ENCODE peak calls at places on chromosomes 11 and 22, in nine cellular contexts. Q is spleen, S is fibroblast of pulmonary artery, H is GM20000, D is RWPE1, C is fibroblast of the aortic adventitia, G is kidney, V is Peyer's patch, W is mesothelial cell of epicardium. A is an unnamed sample.

GRCh38 chr11:28110839-28111235 is 2.6 kb downstream of the METTL15 start:
- DNase-seq in Q (no peak), S (no peak), H (no peak), D (no peak), C (peak; percentile 41), G (no peak), V (no peak), W (no peak), A (no peak)

GRCh38 chr11:100639140-100639539 is 47.9 kb upstream of the ARHGAP42 start:
- DNase-seq in Q (no peak), S (peak; percentile 26), H (no peak), D (no peak), C (no peak), G (no peak), V (no peak), W (no peak), A (no peak)

GRCh38 chr22:24953294-24954113 is 988 bp downstream of the KIAA1671 start:
- DNase-seq in Q (no peak), S (no peak), H (peak; percentile 30), D (no peak), C (no peak), G (peak; percentile 83), V (no peak), W (no peak), A (no peak)

GRCh38 chr22:24432059-24432853 is 4.9 kb downstream of the ADORA2A start:
- DNase-seq in Q (peak; percentile 82), S (peak; percentile 75), H (no peak), D (peak; percentile 27), C (peak; percentile 83), G (peak; percentile 91), V (peak; percentile 68), W (peak; percentile 53), A (no peak)

GRCh38 chr11:9688716-9689511 is 25.0 kb downstream of the SWAP70 start:
- DNase-seq in Q (no peak), S (peak; percentile 95), H (peak; percentile 53), D (peak; percentile 47), C (peak; percentile 98), G (no peak), V (peak; percentile 66), W (no peak), A (no peak)

GRCh38 chr11:75558939-75559843 is 2.9 kb upstream of the SERPINH1 start:
- DNase-seq in Q (no peak), S (peak; percentile 93), H (no peak), D (no peak), C (peak; percentile 93), G (no peak), V (peak; percentile 62), W (no peak), A (no peak)

GRCh38 chr22:17483670-17484372 is 79.5 kb upstream of the SLC25A18 start:
- DNase-seq in Q (no peak), S (peak; percentile 17), H (no peak), D (no peak), C (no peak), G (no peak), V (no peak), W (no peak), A (no peak)

GRCh38 chr11:20070459-20070858 is 89.8 kb downstream of the DBX1 start:
- DNase-seq in Q (no peak), S (no peak), H (no peak), D (no peak), C (no peak), G (no peak), V (no peak), W (no peak), A (no peak)

GRCh38 chr11:45684440-45684839 is 19.0 kb upstream of the CHST1 start:
- DNase-seq in Q (peak; percentile 44), S (no peak), H (no peak), D (no peak), C (no peak), G (no peak), V (no peak), W (no peak), A (no peak)

GRCh38 chr11:115333951-115334350 is 170.3 kb downstream of the CADM1 start:
- DNase-seq in Q (no peak), S (no peak), H (no peak), D (no peak), C (no peak), G (no peak), V (no peak), W (no peak), A (no peak)

GRCh38 chr22:40024201-40025061 is 29.7 kb downstream of the FAM83F start:
- DNase-seq in Q (peak; percentile 90), S (peak; percentile 66), H (peak; percentile 88), D (peak; percentile 69), C (peak; percentile 59), G (peak; percentile 85), V (peak; percentile 87), W (peak; percentile 71), A (peak; percentile 57)
- TF ChIP-seq CTCF in Q (peak; percentile 87), S (peak; percentile 94), H (peak; percentile 95), D (peak; percentile 91), C (peak; percentile 90), G (peak; percentile 89), V (peak; percentile 87), W (peak; percentile 58), A (peak; percentile 89)

DNA sequence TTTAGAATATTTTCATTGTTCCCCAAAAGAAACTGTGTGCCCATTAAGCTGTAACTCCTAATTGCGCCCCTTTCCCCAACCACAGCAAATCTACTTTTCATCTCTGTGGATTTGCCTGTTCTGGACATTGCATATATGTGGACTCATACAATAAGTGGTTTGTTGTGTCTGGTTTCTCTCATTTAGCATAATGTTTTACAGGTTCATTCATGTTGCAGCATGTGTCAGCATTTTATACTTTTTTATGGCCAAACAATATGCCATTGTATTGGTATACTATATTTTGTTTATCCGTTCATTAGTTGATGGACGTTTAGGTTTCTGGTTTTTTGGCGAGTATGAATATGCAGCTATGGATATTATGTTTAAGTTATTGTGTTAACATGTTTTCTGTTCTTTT is 23.8 kb downstream of the NUCB2 start:
- DNase-seq in Q (no peak), S (no peak), H (no peak), D (no peak), C (no peak), G (no peak), V (no peak), W (no peak), A (no peak)
- TF ChIP-seq CTCF in Q (no peak), S (no peak), H (no peak), D (no peak), C (no peak), G (no peak), V (no peak), W (no peak), A (no peak)

GRCh38 chr11:103035216-103035615 is 56.7 kb downstream of the DCUN1D5 start:
- DNase-seq in Q (no peak), S (no peak), H (no peak), D (no peak), C (no peak), G (no peak), V (no peak), W (no peak), A (no peak)

GRCh38 chr11:103031834-103032233 is 60.1 kb downstream of the DCUN1D5 start:
- DNase-seq in Q (no peak), S (no peak), H (no peak), D (no peak), C (peak; percentile 53), G (no peak), V (no peak), W (no peak), A (no peak)

GRCh38 chr11:103035656-103036434 is 56.1 kb downstream of the DCUN1D5 start:
- DNase-seq in Q (no peak), S (peak; percentile 89), H (peak; percentile 51), D (peak; percentile 53), C (peak; percentile 85), G (no peak), V (peak; percentile 55), W (no peak), A (no peak)
- TF ChIP-seq CTCF in Q (peak; percentile 74), S (peak; percentile 69), H (peak; percentile 40), D (peak; percentile 58), C (peak; percentile 63), G (peak; percentile 49), V (peak; percentile 87), W (peak; percentile 74), A (peak; percentile 59)

GRCh38 chr11:16191212-16191851 is 165.0 kb downstream of the SOX6 start:
- DNase-seq in Q (no peak), S (no peak), H (peak; percentile 6), D (peak; percentile 3), C (no peak), G (no peak), V (no peak), W (no peak), A (no peak)
- TF ChIP-seq CTCF in Q (no peak), S (no peak), H (peak; percentile 13), D (no peak), C (no peak), G (no peak), V (no peak), W (no peak), A (no peak)

GRCh38 chr11:17827006-17827405 is 92.4 kb downstream of the KCNC1 start:
- DNase-seq in Q (no peak), S (no peak), H (no peak), D (peak; percentile 22), C (no peak), G (no peak), V (no peak), W (no peak), A (no peak)
- TF ChIP-seq CTCF in Q (no peak), S (peak; percentile 4), H (no peak), D (peak; percentile 9), C (no peak), G (no peak), V (no peak), W (no peak), A (no peak)

GRCh38 chr22:49701380-49702067 is 126.1 kb downstream of the BRD1 start:
- DNase-seq in Q (no peak), S (no peak), H (no peak), D (no peak), C (no peak), G (no peak), V (no peak), W (no peak), A (no peak)
- TF ChIP-seq CTCF in Q (peak; percentile 53), S (peak; percentile 33), H (peak; percentile 34), D (peak; percentile 37), C (peak; percentile 33), G (peak; percentile 3), V (peak; percentile 29), W (peak; percentile 88), A (peak; percentile 50)

GRCh38 chr11:1566381-1567051 is 5.6 kb downstream of the DUSP8 start:
- DNase-seq in Q (peak; percentile 74), S (no peak), H (no peak), D (no peak), C (no peak), G (peak; percentile 72), V (no peak), W (no peak), A (no peak)
- TF ChIP-seq CTCF in Q (no peak), S (peak; percentile 7), H (no peak), D (no peak), C (no peak), G (no peak), V (peak; percentile 13), W (no peak), A (no peak)